ENCODE peak calls at places on chromosome 17, in eight cellular contexts. C is fibroblast of the conjunctiva; Q is left ventricle myocardium inferior; B is PC-3; R is uterus; H is activated naive CD4-positive, alpha-beta T cell; S is SK-MEL-5; U is BJ. V is an unnamed sample.

GRCh38 chr17:9189870-9190269 is 168.6 kb downstream of the NTN1 start:
- DNase-seq in R (no peak), C (no peak), H (no peak), S (no peak), Q (no peak), U (no peak), B (no peak), V (no peak)

GRCh38 chr17:30824002-30824355 is 513 bp downstream of the CRLF3 start:
- DNase-seq in H (no peak), B (no peak), C (no peak), S (no peak), U (no peak), Q (no peak), R (no peak), V (peak)

GRCh38 chr17:2362016-2362415 is 24.7 kb downstream of the SGSM2 start:
- DNase-seq in S (no peak), U (no peak), R (no peak), C (no peak), B (no peak), Q (no peak), H (no peak), V (no peak)

GRCh38 chr17:19317359-19318095 is 45.0 kb downstream of the B9D1 start:
- DNase-seq in S (peak), U (no peak), R (peak), Q (peak), B (no peak), C (no peak), H (no peak), V (no peak)

GRCh38 chr17:30117548-30118155 is 1.0 kb downstream of the NSRP1 start:
- DNase-seq in H (no peak), B (no peak), R (no peak), C (no peak), U (no peak), Q (no peak), S (no peak), V (no peak)

GRCh38 chr17:77999413-78000173 is 41.1 kb downstream of the TNRC6C start:
- DNase-seq in Q (no peak), C (no peak), S (no peak), U (no peak), B (no peak), R (no peak), H (no peak), V (peak)

GRCh38 chr17:55762086-55762858 is 11.4 kb downstream of the PCTP start:
- DNase-seq in S (no peak), H (no peak), C (no peak), R (no peak), Q (no peak), U (no peak), B (no peak), V (no peak)

GRCh38 chr17:20073056-20073979 is 64.2 kb downstream of the SPECC1 start:
- DNase-seq in Q (peak), B (no peak), R (peak), U (no peak), S (no peak), C (no peak), H (no peak), V (peak)

GRCh38 chr17:4811471-4811870 is 4.5 kb downstream of the PLD2 start:
- DNase-seq in Q (no peak), S (no peak), R (no peak), U (no peak), H (no peak), C (no peak), B (no peak), V (no peak)

GRCh38 chr17:14038206-14038605 is 31.1 kb upstream of the COX10 start:
- DNase-seq in H (no peak), R (no peak), C (no peak), U (peak), Q (no peak), S (no peak), B (no peak), V (no peak)

GRCh38 chr17:34382586-34383224 is 19.7 kb upstream of the CCL1 start:
- DNase-seq in B (no peak), Q (no peak), S (no peak), C (no peak), H (no peak), U (no peak), R (no peak), V (peak)

GRCh38 chr17:45081046-45081703 is 20.1 kb downstream of the NMT1 start:
- DNase-seq in H (no peak), Q (no peak), S (no peak), B (no peak), U (no peak), C (no peak), R (no peak), V (no peak)

GRCh38 chr17:64004218-64004770 is 6.1 kb downstream of the PRR29 start:
- DNase-seq in Q (no peak), U (no peak), B (no peak), R (no peak), C (no peak), S (no peak), H (no peak), V (no peak)

GRCh38 chr17:75909051-75909811 is 4.5 kb upstream of the MRPL38 start:
- DNase-seq in S (no peak), H (no peak), U (no peak), C (no peak), R (peak), B (no peak), Q (no peak), V (no peak)

GRCh38 chr17:7838291-7839075 is 4.5 kb downstream of the KDM6B start:
- DNase-seq in U (no peak), H (no peak), R (no peak), C (peak), B (no peak), Q (no peak), S (peak), V (no peak)

GRCh38 chr17:700504-701094 is 14.0 kb downstream of the VPS53 start:
- DNase-seq in C (no peak), R (no peak), H (no peak), B (peak), U (no peak), S (peak), Q (no peak), V (no peak)

GRCh38 chr17:79023886-79024771 is at the start of gene C1QTNF1:
- DNase-seq in S (no peak), H (no peak), U (no peak), R (peak), Q (peak), B (peak), C (no peak), V (peak)

GRCh38 chr17:82245144-82246039 is 16.6 kb downstream of the SLC16A3 start:
- DNase-seq in C (no peak), H (no peak), S (no peak), R (no peak), Q (no peak), U (no peak), B (no peak), V (no peak)

GRCh38 chr17:45730192-45730591 is 53.9 kb upstream of the CRHR1 start:
- DNase-seq in R (no peak), H (no peak), B (no peak), U (no peak), C (no peak), Q (no peak), S (no peak), V (no peak)

GRCh38 chr17:36611345-36612072 is 10.1 kb downstream of the MRM1 start:
- DNase-seq in S (no peak), B (no peak), C (peak), R (no peak), H (no peak), Q (no peak), U (no peak), V (no peak)

GRCh38 chr17:78621720-78622490 is 44.7 kb upstream of the DNAH17 start:
- DNase-seq in Q (no peak), R (no peak), B (no peak), U (no peak), H (no peak), C (no peak), S (no peak), V (no peak)

GRCh38 chr17:32523017-32523680 is 36.4 kb downstream of the CDK5R1 start:
- DNase-seq in Q (no peak), R (no peak), B (no peak), H (no peak), U (no peak), S (peak), C (no peak), V (peak)

GRCh38 chr17:45364531-45365390 is 47.9 kb upstream of the MAP3K14 start:
- DNase-seq in S (peak), C (no peak), Q (no peak), U (no peak), R (no peak), H (no peak), B (no peak), V (no peak)

GRCh38 chr17:918102-918740 is 61.4 kb downstream of the NXN start:
- DNase-seq in C (no peak), R (no peak), S (no peak), B (no peak), H (no peak), U (no peak), Q (no peak), V (no peak)

GRCh38 chr17:81890447-81891302 is 711 bp downstream of the ALYREF start:
- DNase-seq in C (no peak), U (no peak), Q (no peak), B (no peak), R (no peak), S (no peak), H (no peak), V (peak)

GRCh38 chr17:6677158-6677831 is 25.7 kb downstream of the C17orf100 start:
- DNase-seq in R (no peak), S (no peak), C (no peak), Q (no peak), B (no peak), H (no peak), U (no peak), V (no peak)

GRCh38 chr17:6392609-6393367 is 42.1 kb downstream of the AIPL1 start:
- DNase-seq in H (no peak), R (no peak), U (no peak), B (no peak), C (no peak), Q (no peak), S (no peak), V (no peak)

GRCh38 chr17:14336418-14336817 is 35.5 kb downstream of the HS3ST3B1 start:
- DNase-seq in H (no peak), B (no peak), C (no peak), R (no peak), U (no peak), S (no peak), Q (peak), V (no peak)

GRCh38 chr17:78780852-78781338 is 1.2 kb downstream of the CYTH1 start:
- DNase-seq in S (peak), U (no peak), H (no peak), B (no peak), C (no peak), Q (no peak), R (no peak), V (peak)

GRCh38 chr17:19746517-19746916 is 1.6 kb downstream of the ALDH3A1 start:
- DNase-seq in R (no peak), H (no peak), C (no peak), S (no peak), U (no peak), Q (no peak), B (no peak), V (no peak)

GRCh38 chr17:33686171-33686570 is 393.1 kb upstream of the ASIC2 start:
- DNase-seq in R (no peak), C (no peak), S (peak), H (no peak), Q (no peak), B (no peak), U (no peak), V (peak)

GRCh38 chr17:9386401-9386800 is 189.2 kb downstream of the STX8 start:
- DNase-seq in B (no peak), S (no peak), U (no peak), C (no peak), R (no peak), H (no peak), Q (no peak), V (no peak)

GRCh38 chr17:36525113-36525512 is 9.6 kb downstream of the MYO19 start:
- DNase-seq in U (no peak), R (no peak), H (no peak), B (peak), S (no peak), C (no peak), Q (no peak), V (no peak)